ENCODE peak calls at places on chromosomes 3 and 15, in seven cellular contexts. One of them, this sample, is unnamed.

GRCh38 chr15:66985653-66986052 is 79.7 kb upstream of the SMAD3 start:
- DNase-seq in cardiac fibroblast: no peak
- DNase-seq in RWPE1: no peak
- DNase-seq in foreskin fibroblast: no peak
- DNase-seq in breast epithelium: no peak
- DNase-seq in fibroblast of lung: no peak
- DNase-seq in uterus: no peak
- DNase-seq in this sample: no peak

GRCh38 chr3:45509768-45510129 is 84.8 kb upstream of the LIMD1 start:
- DNase-seq in RWPE1: no peak
- DNase-seq in foreskin fibroblast: no peak
- DNase-seq in uterus: no peak
- DNase-seq in breast epithelium: no peak
- DNase-seq in cardiac fibroblast: no peak
- DNase-seq in fibroblast of lung: no peak
- DNase-seq in this sample: no peak

GRCh38 chr3:106296111-106296510 is 427.3 kb upstream of the CBLB start:
- DNase-seq in cardiac fibroblast: no peak
- DNase-seq in breast epithelium: no peak
- DNase-seq in uterus: no peak
- DNase-seq in fibroblast of lung: no peak
- DNase-seq in RWPE1: no peak
- DNase-seq in foreskin fibroblast: no peak
- DNase-seq in this sample: no peak

GRCh38 chr15:31330836-31331235 is 4.2 kb downstream of the KLF13 start:
- DNase-seq in RWPE1: no peak
- DNase-seq in uterus: no peak
- DNase-seq in fibroblast of lung: no peak
- DNase-seq in foreskin fibroblast: no peak
- DNase-seq in breast epithelium: no peak
- DNase-seq in cardiac fibroblast: no peak
- DNase-seq in this sample: no peak

GRCh38 chr15:85168642-85169173 is 187.1 kb downstream of the PDE8A start:
- DNase-seq in RWPE1: peak
- DNase-seq in cardiac fibroblast: peak
- DNase-seq in foreskin fibroblast: peak
- DNase-seq in fibroblast of lung: peak
- DNase-seq in breast epithelium: peak
- DNase-seq in uterus: no peak
- DNase-seq in this sample: no peak

GRCh38 chr3:132870596-132870995 is 148.4 kb upstream of the NPHP3 start:
- DNase-seq in uterus: no peak
- DNase-seq in RWPE1: no peak
- DNase-seq in breast epithelium: no peak
- DNase-seq in fibroblast of lung: no peak
- DNase-seq in cardiac fibroblast: no peak
- DNase-seq in foreskin fibroblast: no peak
- DNase-seq in this sample: no peak

GRCh38 chr3:112676659-112677234 is 35.8 kb upstream of the CCDC80 start:
- DNase-seq in breast epithelium: no peak
- DNase-seq in cardiac fibroblast: peak
- DNase-seq in uterus: peak
- DNase-seq in fibroblast of lung: peak
- DNase-seq in foreskin fibroblast: peak
- DNase-seq in RWPE1: peak
- DNase-seq in this sample: peak

GRCh38 chr3:189839576-189839975 is 208.4 kb downstream of the TP63 start:
- DNase-seq in cardiac fibroblast: peak
- DNase-seq in RWPE1: peak
- DNase-seq in foreskin fibroblast: peak
- DNase-seq in uterus: no peak
- DNase-seq in breast epithelium: no peak
- DNase-seq in fibroblast of lung: peak
- DNase-seq in this sample: no peak

GRCh38 chr15:77992356-77993222 is 84.9 kb downstream of the TBC1D2B start:
- DNase-seq in fibroblast of lung: no peak
- DNase-seq in breast epithelium: no peak
- DNase-seq in cardiac fibroblast: no peak
- DNase-seq in foreskin fibroblast: no peak
- DNase-seq in RWPE1: no peak
- DNase-seq in uterus: no peak
- DNase-seq in this sample: no peak

GRCh38 chr15:92779874-92780273 is 120.2 kb upstream of the CHD2 start:
- DNase-seq in breast epithelium: no peak
- DNase-seq in foreskin fibroblast: no peak
- DNase-seq in RWPE1: no peak
- DNase-seq in cardiac fibroblast: no peak
- DNase-seq in fibroblast of lung: no peak
- DNase-seq in uterus: no peak
- DNase-seq in this sample: no peak

DNA sequence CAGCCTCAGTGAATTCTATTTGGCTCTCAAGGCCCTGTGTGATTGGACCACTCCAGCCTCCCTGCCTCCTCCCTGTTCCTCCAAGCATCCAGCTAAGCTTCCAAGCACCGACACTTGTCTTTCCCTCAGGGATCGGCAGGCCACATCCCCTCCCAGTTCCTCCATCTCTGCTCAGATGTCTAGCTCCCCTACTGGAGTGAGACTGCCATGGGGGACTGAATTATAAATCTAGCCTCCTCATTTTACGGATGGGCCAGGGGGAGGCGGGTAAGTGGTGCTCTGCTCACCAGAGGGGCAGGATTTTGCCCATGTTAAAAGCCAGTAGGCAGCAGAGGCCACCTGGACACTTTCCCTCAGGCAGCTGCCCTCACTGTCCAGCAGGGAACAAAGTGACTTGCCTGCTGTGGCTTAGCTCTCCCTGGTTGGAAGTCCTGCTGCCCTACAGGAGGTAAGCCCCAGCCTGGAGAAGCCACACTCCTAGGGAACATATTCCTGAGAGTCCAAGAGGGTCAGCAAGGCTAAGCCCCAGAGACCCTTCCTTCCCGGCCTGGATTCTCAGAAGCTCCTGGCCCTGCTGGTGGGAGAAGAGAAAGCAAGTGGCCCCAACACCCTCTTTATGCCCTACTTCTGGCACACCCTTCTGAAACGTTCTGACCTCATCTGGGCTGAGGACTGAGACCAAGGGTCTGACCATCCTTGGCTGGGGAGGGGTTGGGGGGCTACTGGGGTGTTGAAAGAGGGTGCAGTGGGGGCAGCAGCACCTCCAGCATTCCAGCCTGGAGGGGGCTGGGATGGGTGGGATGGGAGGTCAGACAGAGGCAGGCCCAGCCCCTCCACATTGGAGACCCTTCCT is 9.1 kb upstream of the HHATL start:
- DNase-seq in foreskin fibroblast: peak
- DNase-seq in breast epithelium: no peak
- DNase-seq in RWPE1: no peak
- DNase-seq in fibroblast of lung: no peak
- DNase-seq in uterus: peak
- DNase-seq in cardiac fibroblast: no peak
- DNase-seq in this sample: no peak
- TF ChIP-seq CTCF in foreskin fibroblast: no peak
- TF ChIP-seq CTCF in breast epithelium: no peak
- TF ChIP-seq CTCF in RWPE1: no peak
- TF ChIP-seq CTCF in fibroblast of lung: peak
- TF ChIP-seq CTCF in uterus: no peak
- TF ChIP-seq CTCF in cardiac fibroblast: no peak
- TF ChIP-seq CTCF in this sample: peak

GRCh38 chr3:71689305-71689704 is 35.9 kb downstream of the EIF4E3 start:
- DNase-seq in fibroblast of lung: no peak
- DNase-seq in foreskin fibroblast: no peak
- DNase-seq in RWPE1: peak
- DNase-seq in breast epithelium: no peak
- DNase-seq in uterus: no peak
- DNase-seq in cardiac fibroblast: no peak
- DNase-seq in this sample: no peak
- TF ChIP-seq CTCF in fibroblast of lung: no peak
- TF ChIP-seq CTCF in foreskin fibroblast: no peak
- TF ChIP-seq CTCF in RWPE1: no peak
- TF ChIP-seq CTCF in breast epithelium: no peak
- TF ChIP-seq CTCF in uterus: no peak
- TF ChIP-seq CTCF in cardiac fibroblast: no peak
- TF ChIP-seq CTCF in this sample: no peak

DNA sequence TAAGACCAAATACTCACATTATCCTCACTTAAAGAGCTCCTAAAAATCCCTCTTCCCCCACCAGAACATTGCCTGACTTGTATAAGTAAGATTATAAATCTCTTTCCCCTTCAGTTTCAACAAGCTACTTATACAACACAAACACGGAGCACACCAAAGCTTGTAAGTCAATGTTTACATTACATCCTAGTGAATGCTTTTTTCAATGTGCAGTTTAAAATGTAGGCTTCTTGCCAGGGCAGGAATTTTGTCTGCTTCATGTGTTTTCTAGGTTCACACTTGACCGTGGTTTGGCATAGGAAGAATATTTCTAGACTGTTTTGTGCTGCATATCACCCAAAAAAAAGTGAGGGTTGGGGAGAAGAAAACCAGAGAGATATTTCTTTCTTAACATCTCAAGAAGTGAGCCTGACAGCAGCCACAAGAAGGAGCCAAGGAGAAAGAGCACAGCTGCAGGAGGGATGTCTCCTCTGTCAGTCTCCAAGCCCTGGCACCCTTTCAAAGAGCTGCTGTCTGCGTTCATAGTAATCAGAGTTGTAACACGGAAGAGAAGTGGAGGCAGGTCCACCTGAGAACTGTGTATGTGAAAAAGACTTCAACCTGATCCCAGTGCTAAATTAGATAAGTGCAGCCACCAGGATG is 255.8 kb downstream of the MEIS2 start:
- DNase-seq in cardiac fibroblast: peak
- DNase-seq in breast epithelium: no peak
- DNase-seq in RWPE1: no peak
- DNase-seq in fibroblast of lung: peak
- DNase-seq in uterus: no peak
- DNase-seq in foreskin fibroblast: peak
- DNase-seq in this sample: peak
- TF ChIP-seq CTCF in cardiac fibroblast: no peak
- TF ChIP-seq CTCF in breast epithelium: no peak
- TF ChIP-seq CTCF in RWPE1: no peak
- TF ChIP-seq CTCF in fibroblast of lung: peak
- TF ChIP-seq CTCF in uterus: no peak
- TF ChIP-seq CTCF in foreskin fibroblast: no peak
- TF ChIP-seq CTCF in this sample: peak

DNA sequence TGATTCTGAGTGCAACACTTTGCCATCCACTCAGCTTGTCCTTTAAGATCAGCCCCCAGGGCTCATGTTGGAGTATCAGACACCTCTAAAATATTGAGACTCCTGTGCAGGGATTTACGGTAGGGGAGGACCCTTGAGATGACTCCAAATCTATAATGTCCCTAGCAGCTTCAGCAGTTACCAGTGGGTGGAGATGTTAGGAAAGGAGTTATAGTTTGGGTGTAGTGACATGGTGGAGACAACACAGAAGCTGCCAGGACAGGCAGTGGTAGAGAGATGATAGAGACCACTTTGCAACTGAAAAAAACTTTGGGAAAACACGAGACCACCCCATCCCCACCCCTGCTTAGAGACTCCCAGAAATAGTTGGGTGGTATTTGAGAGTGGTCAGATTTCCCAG is 43.3 kb upstream of the GSK3B start:
- DNase-seq in cardiac fibroblast: no peak
- DNase-seq in fibroblast of lung: no peak
- DNase-seq in uterus: no peak
- DNase-seq in breast epithelium: no peak
- DNase-seq in foreskin fibroblast: no peak
- DNase-seq in RWPE1: no peak
- DNase-seq in this sample: no peak
- TF ChIP-seq CTCF in cardiac fibroblast: no peak
- TF ChIP-seq CTCF in fibroblast of lung: no peak
- TF ChIP-seq CTCF in uterus: no peak
- TF ChIP-seq CTCF in breast epithelium: no peak
- TF ChIP-seq CTCF in foreskin fibroblast: no peak
- TF ChIP-seq CTCF in RWPE1: no peak
- TF ChIP-seq CTCF in this sample: no peak

GRCh38 chr3:159804726-159805410 is 183.8 kb upstream of the IL12A start:
- DNase-seq in RWPE1: peak
- DNase-seq in cardiac fibroblast: peak
- DNase-seq in fibroblast of lung: peak
- DNase-seq in uterus: peak
- DNase-seq in foreskin fibroblast: peak
- DNase-seq in breast epithelium: peak
- DNase-seq in this sample: peak
- TF ChIP-seq CTCF in RWPE1: peak
- TF ChIP-seq CTCF in cardiac fibroblast: peak
- TF ChIP-seq CTCF in fibroblast of lung: peak
- TF ChIP-seq CTCF in uterus: peak
- TF ChIP-seq CTCF in foreskin fibroblast: peak
- TF ChIP-seq CTCF in breast epithelium: peak
- TF ChIP-seq CTCF in this sample: peak

GRCh38 chr3:185290266-185290665 is 36.4 kb upstream of the EHHADH start:
- DNase-seq in uterus: no peak
- DNase-seq in breast epithelium: no peak
- DNase-seq in RWPE1: no peak
- DNase-seq in fibroblast of lung: no peak
- DNase-seq in foreskin fibroblast: no peak
- DNase-seq in cardiac fibroblast: no peak
- DNase-seq in this sample: no peak
- TF ChIP-seq CTCF in uterus: no peak
- TF ChIP-seq CTCF in breast epithelium: no peak
- TF ChIP-seq CTCF in RWPE1: no peak
- TF ChIP-seq CTCF in fibroblast of lung: no peak
- TF ChIP-seq CTCF in foreskin fibroblast: no peak
- TF ChIP-seq CTCF in cardiac fibroblast: no peak
- TF ChIP-seq CTCF in this sample: no peak

GRCh38 chr3:123365450-123366143 is 83.3 kb downstream of the ADCY5 start:
- DNase-seq in breast epithelium: no peak
- DNase-seq in uterus: no peak
- DNase-seq in RWPE1: peak
- DNase-seq in fibroblast of lung: no peak
- DNase-seq in cardiac fibroblast: no peak
- DNase-seq in foreskin fibroblast: no peak
- DNase-seq in this sample: no peak

GRCh38 chr3:123357275-123357674 is 91.6 kb downstream of the ADCY5 start:
- DNase-seq in RWPE1: no peak
- DNase-seq in fibroblast of lung: no peak
- DNase-seq in breast epithelium: no peak
- DNase-seq in foreskin fibroblast: no peak
- DNase-seq in cardiac fibroblast: no peak
- DNase-seq in uterus: no peak
- DNase-seq in this sample: no peak

DNA sequence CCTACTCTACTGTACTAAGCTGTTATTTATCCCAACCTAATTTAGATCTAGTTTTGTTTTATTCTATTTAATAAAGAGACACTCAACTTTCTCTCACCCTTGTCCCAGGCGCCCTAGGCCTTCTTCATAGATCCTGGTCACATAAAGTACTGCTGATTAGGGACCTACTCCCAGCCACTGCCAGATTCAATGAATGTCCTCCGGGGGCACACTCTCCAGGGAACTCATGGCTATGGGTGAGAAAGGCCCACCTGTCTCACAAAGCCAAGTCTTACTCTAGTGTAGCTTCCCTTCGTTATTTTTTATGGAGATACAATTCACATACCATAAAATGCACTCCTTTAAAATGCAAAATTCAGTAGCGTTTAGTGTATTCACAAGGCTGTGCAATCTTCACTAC is 87.9 kb downstream of the ADCY5 start:
- DNase-seq in breast epithelium: no peak
- DNase-seq in fibroblast of lung: no peak
- DNase-seq in RWPE1: no peak
- DNase-seq in cardiac fibroblast: no peak
- DNase-seq in foreskin fibroblast: no peak
- DNase-seq in uterus: no peak
- DNase-seq in this sample: no peak
- TF ChIP-seq CTCF in breast epithelium: no peak
- TF ChIP-seq CTCF in fibroblast of lung: peak
- TF ChIP-seq CTCF in RWPE1: no peak
- TF ChIP-seq CTCF in cardiac fibroblast: no peak
- TF ChIP-seq CTCF in foreskin fibroblast: no peak
- TF ChIP-seq CTCF in uterus: no peak
- TF ChIP-seq CTCF in this sample: peak

This sample was measured in AG04450.